ENCODE peak calls at places on chromosomes 11 and 22, in seven cellular contexts. F, Q, T, R, G, O and J are unnamed samples.

GRCh38 chr11:103961010-103961409 is 75.4 kb upstream of the DDI1 start:
- DNase-seq in F (no peak), Q (no peak), T (no peak), R (no peak), G (no peak), O (no peak), J (no peak)

GRCh38 chr22:43829904-43830851 is 18.1 kb upstream of the EFCAB6 start:
- DNase-seq in F (no peak), Q (no peak), T (no peak), R (no peak), G (peak), O (no peak), J (peak)

GRCh38 chr11:128473631-128474030 is 113.7 kb downstream of the ETS1 start:
- DNase-seq in F (no peak), Q (no peak), T (no peak), R (no peak), G (no peak), O (no peak), J (no peak)

GRCh38 chr11:120657306-120658070 is 145.9 kb downstream of the GRIK4 start:
- DNase-seq in F (no peak), Q (no peak), T (no peak), R (no peak), G (no peak), O (no peak), J (no peak)

GRCh38 chr11:621838-622237 is 2.9 kb downstream of the CDHR5 start:
- DNase-seq in F (no peak), Q (no peak), T (no peak), R (no peak), G (no peak), O (no peak), J (no peak)

GRCh38 chr11:115539844-115540243 is 35.6 kb upstream of the CADM1 start:
- DNase-seq in F (no peak), Q (no peak), T (no peak), R (no peak), G (no peak), O (no peak), J (no peak)

GRCh38 chr11:5226732-5227327 is at the start of gene HBB:
- DNase-seq in F (no peak), Q (no peak), T (no peak), R (no peak), G (no peak), O (no peak), J (no peak)

GRCh38 chr11:118565062-118565461 is 669 bp downstream of the IFT46 start:
- DNase-seq in F (no peak), Q (no peak), T (no peak), R (no peak), G (no peak), O (no peak), J (no peak)

GRCh38 chr11:74338963-74339362 is 27.5 kb upstream of the P4HA3 start:
- DNase-seq in F (peak), Q (no peak), T (no peak), R (no peak), G (no peak), O (no peak), J (no peak)

GRCh38 chr22:24989541-24989951 is 37.0 kb downstream of the KIAA1671 start:
- DNase-seq in F (no peak), Q (no peak), T (no peak), R (no peak), G (no peak), O (no peak), J (no peak)

GRCh38 chr11:19879309-19880087 is 166.9 kb downstream of the NAV2 start:
- DNase-seq in F (no peak), Q (no peak), T (no peak), R (no peak), G (no peak), O (no peak), J (peak)
- TF ChIP-seq POLR2AphosphoS5 in F (no peak), Q (no peak), T (no peak), R (no peak), G (no peak), O (no peak), J (no peak)

GRCh38 chr11:67600324-67601029 is 6.3 kb upstream of the NDUFV1 start:
- DNase-seq in F (peak), Q (no peak), T (no peak), R (no peak), G (no peak), O (no peak), J (no peak)
- TF ChIP-seq POLR2AphosphoS5 in F (no peak), Q (no peak), T (peak), R (no peak), G (no peak), O (no peak), J (no peak)

GRCh38 chr11:66850235-66850587 is 6.7 kb upstream of the LRFN4 start:
- DNase-seq in F (no peak), Q (no peak), T (no peak), R (no peak), G (peak), O (no peak), J (no peak)

GRCh38 chr11:66850588-66851250 is 6.1 kb upstream of the LRFN4 start:
- DNase-seq in F (no peak), Q (no peak), T (no peak), R (no peak), G (peak), O (no peak), J (peak)

GRCh38 chr11:66848671-66849500 is 5.6 kb downstream of the RCE1 start:
- DNase-seq in F (no peak), Q (no peak), T (no peak), R (no peak), G (peak), O (no peak), J (peak)

GRCh38 chr11:66851251-66851620 is 5.6 kb upstream of the LRFN4 start:
- DNase-seq in F (no peak), Q (no peak), T (no peak), R (no peak), G (peak), O (no peak), J (peak)

DNA sequence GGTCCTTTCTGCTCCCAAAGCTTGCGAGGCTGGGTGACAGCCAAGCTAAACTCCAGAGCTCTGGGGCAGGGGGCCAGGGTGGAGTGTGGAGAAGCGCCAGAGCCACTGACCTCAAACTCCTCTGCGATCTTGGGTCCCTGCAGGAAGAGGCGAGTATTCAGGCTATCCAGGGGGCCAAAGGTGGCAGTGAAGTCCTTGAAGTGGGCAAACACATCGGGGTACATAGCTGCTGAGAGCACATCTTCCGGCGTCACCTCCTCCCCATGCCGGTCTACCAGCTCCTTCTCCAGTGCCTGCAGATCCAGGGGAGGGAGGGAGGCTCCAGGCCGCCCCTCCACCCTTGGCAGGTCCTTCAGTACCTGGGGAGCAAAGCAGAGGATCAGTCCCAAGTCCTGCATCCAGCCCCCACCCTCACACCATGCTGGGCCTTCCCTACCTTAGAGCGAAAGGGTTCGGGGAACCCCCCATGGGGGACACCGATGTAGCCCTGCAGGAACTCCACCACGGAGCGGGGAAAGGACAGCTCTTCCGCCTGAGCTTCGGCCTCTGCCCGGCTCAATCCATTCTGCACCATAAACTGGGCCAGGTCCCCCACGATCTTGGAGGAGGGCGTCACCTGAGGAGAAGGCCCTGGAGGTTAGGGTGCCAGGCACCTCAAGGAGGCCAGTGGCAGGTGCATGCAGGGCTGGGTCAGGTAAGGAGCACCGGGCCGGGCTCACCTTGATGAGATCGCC is 6.4 kb downstream of the RCE1 start:
- DNase-seq in F (no peak), Q (no peak), T (no peak), R (no peak), G (peak), O (no peak), J (peak)
- TF ChIP-seq POLR2AphosphoS5 in F (no peak), Q (no peak), T (no peak), R (no peak), G (no peak), O (no peak), J (no peak)

DNA sequence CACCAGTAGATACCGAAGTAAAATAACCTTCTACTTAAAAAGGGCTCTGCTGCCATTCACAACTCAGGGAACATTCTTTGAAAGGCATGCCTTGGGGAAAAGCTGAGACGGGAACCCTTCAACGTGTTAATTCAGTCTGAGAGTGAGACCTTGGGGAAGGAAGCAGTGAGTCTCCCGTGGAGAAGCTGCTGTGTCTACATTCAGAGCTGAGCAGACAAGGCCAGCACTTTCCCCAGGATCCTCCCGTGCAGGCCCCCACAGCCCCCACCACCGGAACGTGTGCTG is 493.1 kb downstream of the BRD1 start:
- DNase-seq in F (no peak), Q (peak), T (no peak), R (no peak), G (no peak), O (no peak), J (no peak)
- TF ChIP-seq POLR2AphosphoS5 in F (no peak), Q (no peak), T (no peak), R (no peak), G (no peak), O (no peak), J (no peak)

DNA sequence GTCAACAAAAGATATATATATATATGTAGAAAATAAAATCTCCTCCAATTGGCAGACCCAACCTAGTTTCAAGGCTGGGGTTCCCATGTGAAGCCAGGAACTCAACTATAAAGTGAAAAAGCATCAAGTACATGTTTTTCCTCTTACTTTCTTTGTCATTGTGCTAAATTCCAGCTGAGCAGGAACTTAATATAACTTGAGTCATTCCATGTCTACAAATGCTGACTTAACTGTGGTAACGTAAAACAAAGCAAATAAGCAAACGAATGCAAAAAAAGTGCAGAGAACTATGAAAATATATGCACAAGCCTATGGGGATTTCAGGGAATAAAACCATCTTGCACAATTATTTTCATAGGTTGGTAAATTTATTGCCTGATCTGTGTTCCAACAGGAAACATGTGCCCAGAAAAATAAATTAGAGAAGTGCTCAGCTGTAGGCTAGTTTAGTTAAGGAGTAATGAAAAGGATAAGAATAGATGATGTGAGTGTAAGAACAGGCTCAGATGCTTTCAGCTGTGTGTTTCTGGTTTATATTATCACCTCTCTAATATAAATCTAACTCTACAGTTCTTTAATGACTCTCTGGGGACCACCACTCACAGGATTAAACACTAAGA is 1169.3 kb downstream of the LRRC4C start:
- DNase-seq in F (no peak), Q (no peak), T (no peak), R (no peak), G (no peak), O (no peak), J (no peak)
- TF ChIP-seq POLR2AphosphoS5 in F (no peak), Q (no peak), T (no peak), R (no peak), G (no peak), O (no peak), J (no peak)

DNA sequence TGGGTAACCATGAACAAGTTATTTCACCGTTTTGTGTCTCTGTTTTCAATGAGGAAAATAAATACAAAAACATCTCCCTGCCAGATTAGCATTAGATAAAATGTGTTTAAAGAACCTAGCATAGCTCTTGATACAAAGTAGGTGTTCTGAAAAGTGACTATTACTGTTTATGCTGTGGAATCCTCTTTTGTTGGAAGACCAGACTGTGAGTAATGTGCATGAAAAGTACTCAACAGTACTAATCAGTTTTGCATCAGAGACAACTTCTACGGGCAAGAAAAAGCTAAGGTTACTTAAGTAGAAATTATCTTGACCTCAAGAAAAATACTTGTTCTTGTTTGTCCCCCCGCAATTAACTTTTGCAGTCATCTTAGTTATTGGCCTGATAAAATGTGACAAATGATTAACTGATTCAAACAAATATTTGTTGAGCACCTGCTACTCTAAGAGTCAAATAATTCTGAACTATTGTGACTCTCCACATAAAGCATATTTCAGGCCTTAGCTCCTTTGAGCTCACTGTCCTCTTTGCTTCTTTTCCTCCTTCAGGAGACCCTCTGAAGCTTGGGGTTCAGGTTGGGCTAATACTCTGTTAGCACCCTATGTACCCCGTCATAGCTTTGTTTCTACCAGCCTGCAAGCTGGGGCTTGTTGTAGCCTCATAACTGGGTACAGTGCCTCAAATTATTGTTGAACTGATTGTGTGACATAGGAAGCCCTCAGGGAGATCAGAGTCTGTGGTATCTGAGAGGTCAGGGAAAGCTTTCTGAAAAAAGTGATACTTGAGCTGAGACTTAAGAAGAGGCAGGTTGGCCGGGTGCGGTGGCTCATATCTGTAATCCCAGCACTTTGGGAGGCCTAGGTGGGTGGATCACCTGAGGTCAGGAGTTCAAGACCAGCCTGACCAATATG is 24.5 kb downstream of the DIXDC1 start:
- DNase-seq in F (no peak), Q (peak), T (no peak), R (no peak), G (no peak), O (no peak), J (no peak)
- TF ChIP-seq POLR2AphosphoS5 in F (no peak), Q (no peak), T (no peak), R (no peak), G (no peak), O (no peak), J (no peak)

GRCh38 chr11:67507242-67507890 is 596 bp downstream of the CDK2AP2 start:
- DNase-seq in F (peak), Q (no peak), T (peak), R (no peak), G (no peak), O (peak), J (peak)

GRCh38 chr11:67504950-67505561 is at the start of gene PITPNM1:
- DNase-seq in F (peak), Q (no peak), T (peak), R (peak), G (peak), O (no peak), J (peak)

GRCh38 chr11:67506426-67507032 is 1.4 kb upstream of the PITPNM1 start:
- DNase-seq in F (peak), Q (no peak), T (no peak), R (no peak), G (no peak), O (no peak), J (peak)

GRCh38 chr11:67504023-67504949 is 877 bp downstream of the PITPNM1 start:
- DNase-seq in F (peak), Q (no peak), T (peak), R (no peak), G (peak), O (no peak), J (no peak)

DNA sequence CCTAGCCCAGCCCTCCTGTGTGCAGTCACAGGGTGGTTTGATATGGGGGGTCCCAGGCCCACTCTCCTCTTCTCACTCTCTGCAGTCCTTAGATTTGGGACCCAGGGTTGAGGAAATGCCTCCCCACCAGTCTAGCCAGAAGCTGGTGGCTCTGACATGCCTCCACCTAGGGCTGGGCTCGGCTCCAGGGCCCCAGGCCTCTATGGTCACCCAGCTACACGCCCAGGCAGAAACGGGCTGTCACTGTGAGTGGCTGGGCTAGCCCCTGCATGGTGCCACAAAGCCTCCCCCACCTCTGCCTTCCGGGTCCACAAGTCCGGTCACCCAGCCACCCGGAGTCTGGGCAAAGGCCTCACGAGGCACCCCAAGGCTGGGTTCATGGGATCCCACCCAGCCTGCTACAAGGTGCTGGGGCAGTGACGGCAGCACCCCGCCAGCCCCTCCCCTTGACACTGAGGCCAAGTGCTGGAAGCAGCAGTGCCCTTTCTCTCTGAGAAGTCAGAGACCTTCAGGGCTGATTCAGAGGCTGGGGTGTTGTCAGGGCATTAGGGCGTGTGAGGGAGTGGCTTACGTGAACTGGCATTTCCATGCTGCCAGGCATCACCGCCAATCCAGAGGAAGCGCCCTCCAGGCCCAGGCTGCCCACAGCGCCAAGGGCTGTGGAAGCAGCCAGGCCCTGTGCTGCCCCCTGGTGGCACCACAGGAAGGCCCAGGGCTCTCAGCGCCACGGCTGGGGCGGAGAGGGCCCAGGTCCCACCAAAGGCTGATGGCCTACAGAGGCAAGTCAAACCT is 638 bp upstream of the PITPNM1 start:
- DNase-seq in F (peak), Q (peak), T (peak), R (peak), G (peak), O (peak), J (peak)
- TF ChIP-seq POLR2AphosphoS5 in F (peak), Q (peak), T (no peak), R (no peak), G (no peak), O (no peak), J (peak)

GRCh38 chr11:92861641-92862040 is 107.8 kb upstream of the MTNR1B start:
- DNase-seq in F (no peak), Q (no peak), T (no peak), R (no peak), G (no peak), O (no peak), J (no peak)
- TF ChIP-seq POLR2AphosphoS5 in F (no peak), Q (no peak), T (no peak), R (no peak), G (no peak), O (no peak), J (no peak)

GRCh38 chr22:31451709-31452571 is 37.7 kb downstream of the EIF4ENIF1 start:
- DNase-seq in F (no peak), Q (no peak), T (no peak), R (peak), G (peak), O (no peak), J (no peak)
- TF ChIP-seq POLR2AphosphoS5 in F (no peak), Q (no peak), T (no peak), R (no peak), G (no peak), O (no peak), J (no peak)

DNA sequence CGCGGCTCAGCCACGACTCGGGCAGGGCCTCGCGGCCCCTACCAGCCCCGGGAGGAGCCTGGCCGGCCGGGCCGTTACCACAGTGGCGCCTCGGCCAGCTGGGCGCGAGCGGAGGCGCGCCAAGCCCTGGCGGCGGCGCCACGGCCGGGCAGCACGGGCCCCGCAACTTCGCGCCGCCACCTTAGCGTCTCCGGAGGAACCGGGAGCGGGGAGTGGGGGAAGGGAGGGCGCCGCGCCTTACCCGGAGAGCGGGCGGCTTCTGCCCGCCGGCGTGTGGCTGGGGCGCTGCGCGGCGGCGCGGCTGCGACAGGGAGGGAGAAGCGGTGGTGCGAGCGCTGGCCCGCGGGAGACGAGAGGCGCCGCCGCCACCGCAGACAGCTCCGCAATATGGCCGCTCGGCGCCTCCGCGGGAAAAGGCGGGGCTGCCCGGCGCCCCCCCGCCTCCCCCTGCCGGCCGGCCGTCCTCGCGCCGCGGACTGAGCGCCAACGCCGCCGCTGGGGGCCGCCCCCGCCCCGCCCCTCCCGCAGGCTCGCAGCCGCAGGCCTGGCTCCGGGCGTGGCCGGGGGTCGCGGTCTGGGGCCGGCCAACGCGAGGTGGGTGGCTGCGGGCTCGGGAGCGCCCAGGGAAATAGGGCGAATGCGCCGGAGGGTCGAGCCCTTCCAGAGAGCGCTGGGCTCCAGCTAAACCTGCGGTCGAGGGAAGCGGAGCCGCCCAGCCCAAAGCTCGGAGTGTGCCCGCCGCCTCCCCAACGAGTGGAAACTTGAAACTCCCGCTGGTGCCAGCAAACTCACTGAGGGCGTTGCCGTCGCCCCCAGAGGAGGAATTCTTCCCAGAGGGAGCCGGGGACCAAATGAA is at the start of gene RDX:
- DNase-seq in F (peak), Q (no peak), T (peak), R (peak), G (peak), O (peak), J (peak)
- TF ChIP-seq POLR2AphosphoS5 in F (no peak), Q (no peak), T (peak), R (no peak), G (peak), O (peak), J (peak)